ENCODE peak calls at places on chromosome 11, in ten cellular contexts. One of them, this sample, is unnamed.

GRCh38 chr11:108606070-108606469 is 12.5 kb upstream of the EXPH5 start:
- DNase-seq in GM23338: no peak
- DNase-seq in NCI-H1436: no peak
- DNase-seq in HFFc6: no peak
- DNase-seq in T-helper 2 cell: no peak
- DNase-seq in hippocampal formation: no peak
- DNase-seq in psoas muscle: no peak
- DNase-seq in activated CD4-positive, CD25-positive, alpha-beta regulatory T cell: no peak
- DNase-seq in amniotic epithelial cell: no peak
- DNase-seq in ovary: no peak
- DNase-seq in this sample: no peak

GRCh38 chr11:2827256-2827655 is 58.3 kb downstream of the CDKN1C start:
- DNase-seq in ovary: peak
- DNase-seq in activated CD4-positive, CD25-positive, alpha-beta regulatory T cell: no peak
- DNase-seq in amniotic epithelial cell: no peak
- DNase-seq in NCI-H1436: peak
- DNase-seq in psoas muscle: peak
- DNase-seq in T-helper 2 cell: no peak
- DNase-seq in HFFc6: peak
- DNase-seq in hippocampal formation: no peak
- DNase-seq in GM23338: no peak
- DNase-seq in this sample: no peak

GRCh38 chr11:17967661-17968060 is 45.2 kb downstream of the SERGEF start:
- DNase-seq in amniotic epithelial cell: no peak
- DNase-seq in psoas muscle: no peak
- DNase-seq in HFFc6: no peak
- DNase-seq in activated CD4-positive, CD25-positive, alpha-beta regulatory T cell: no peak
- DNase-seq in T-helper 2 cell: no peak
- DNase-seq in NCI-H1436: no peak
- DNase-seq in GM23338: no peak
- DNase-seq in hippocampal formation: no peak
- DNase-seq in ovary: no peak
- DNase-seq in this sample: no peak

GRCh38 chr11:15341587-15341986 is 226.9 kb downstream of the INSC start:
- DNase-seq in NCI-H1436: no peak
- DNase-seq in T-helper 2 cell: no peak
- DNase-seq in HFFc6: no peak
- DNase-seq in activated CD4-positive, CD25-positive, alpha-beta regulatory T cell: no peak
- DNase-seq in GM23338: no peak
- DNase-seq in psoas muscle: no peak
- DNase-seq in amniotic epithelial cell: no peak
- DNase-seq in ovary: no peak
- DNase-seq in hippocampal formation: no peak
- DNase-seq in this sample: no peak

GRCh38 chr11:3127706-3128355 is 37.3 kb downstream of the OSBPL5 start:
- DNase-seq in activated CD4-positive, CD25-positive, alpha-beta regulatory T cell: no peak
- DNase-seq in ovary: peak
- DNase-seq in NCI-H1436: no peak
- DNase-seq in psoas muscle: no peak
- DNase-seq in HFFc6: no peak
- DNase-seq in T-helper 2 cell: no peak
- DNase-seq in amniotic epithelial cell: no peak
- DNase-seq in hippocampal formation: no peak
- DNase-seq in GM23338: no peak
- DNase-seq in this sample: no peak

GRCh38 chr11:134862796-134863195 is 450.8 kb upstream of the B3GAT1 start:
- DNase-seq in T-helper 2 cell: no peak
- DNase-seq in activated CD4-positive, CD25-positive, alpha-beta regulatory T cell: no peak
- DNase-seq in ovary: no peak
- DNase-seq in GM23338: no peak
- DNase-seq in hippocampal formation: no peak
- DNase-seq in HFFc6: no peak
- DNase-seq in psoas muscle: no peak
- DNase-seq in NCI-H1436: no peak
- DNase-seq in amniotic epithelial cell: no peak
- DNase-seq in this sample: no peak

GRCh38 chr11:84819128-84819527 is 808.0 kb downstream of the DLG2 start:
- DNase-seq in ovary: no peak
- DNase-seq in GM23338: no peak
- DNase-seq in psoas muscle: no peak
- DNase-seq in hippocampal formation: no peak
- DNase-seq in HFFc6: no peak
- DNase-seq in T-helper 2 cell: no peak
- DNase-seq in amniotic epithelial cell: no peak
- DNase-seq in NCI-H1436: no peak
- DNase-seq in activated CD4-positive, CD25-positive, alpha-beta regulatory T cell: no peak
- DNase-seq in this sample: no peak

GRCh38 chr11:45754261-45754709 is 50.7 kb upstream of the SLC35C1 start:
- DNase-seq in ovary: no peak
- DNase-seq in psoas muscle: no peak
- DNase-seq in T-helper 2 cell: no peak
- DNase-seq in activated CD4-positive, CD25-positive, alpha-beta regulatory T cell: no peak
- DNase-seq in hippocampal formation: no peak
- DNase-seq in amniotic epithelial cell: peak
- DNase-seq in HFFc6: no peak
- DNase-seq in NCI-H1436: no peak
- DNase-seq in GM23338: peak
- DNase-seq in this sample: no peak

GRCh38 chr11:119663279-119663678 is 65.7 kb downstream of the NECTIN1 start:
- DNase-seq in NCI-H1436: no peak
- DNase-seq in activated CD4-positive, CD25-positive, alpha-beta regulatory T cell: no peak
- DNase-seq in amniotic epithelial cell: no peak
- DNase-seq in psoas muscle: no peak
- DNase-seq in HFFc6: no peak
- DNase-seq in T-helper 2 cell: no peak
- DNase-seq in ovary: no peak
- DNase-seq in hippocampal formation: peak
- DNase-seq in GM23338: no peak
- DNase-seq in this sample: no peak

GRCh38 chr11:12687216-12687623 is 13.0 kb downstream of the TEAD1 start:
- DNase-seq in hippocampal formation: no peak
- DNase-seq in T-helper 2 cell: no peak
- DNase-seq in HFFc6: no peak
- DNase-seq in amniotic epithelial cell: peak
- DNase-seq in GM23338: no peak
- DNase-seq in ovary: no peak
- DNase-seq in activated CD4-positive, CD25-positive, alpha-beta regulatory T cell: no peak
- DNase-seq in NCI-H1436: no peak
- DNase-seq in psoas muscle: no peak
- DNase-seq in this sample: no peak

GRCh38 chr11:8110396-8110795 is 29.4 kb downstream of the TUB start:
- DNase-seq in amniotic epithelial cell: no peak
- DNase-seq in hippocampal formation: no peak
- DNase-seq in psoas muscle: no peak
- DNase-seq in T-helper 2 cell: no peak
- DNase-seq in NCI-H1436: peak
- DNase-seq in HFFc6: no peak
- DNase-seq in GM23338: no peak
- DNase-seq in ovary: no peak
- DNase-seq in activated CD4-positive, CD25-positive, alpha-beta regulatory T cell: no peak
- DNase-seq in this sample: no peak